ENCODE peak calls at places on chromosomes 3 and 15, in four cellular contexts. M is K562, B is GM12878, I is WTC11. H is an unnamed sample.

GRCh38 chr15:67174864-67175573 is 79.4 kb downstream of the AAGAB start:
- DNase-seq in M (no peak), B (no peak), I (no peak), H (no peak)

GRCh38 chr3:14336414-14337285 is 65.8 kb upstream of the SLC6A6 start:
- DNase-seq in M (no peak), B (no peak), I (no peak), H (peak; percentile 35)

GRCh38 chr3:183287301-183287971 is 34.4 kb downstream of the B3GNT5 start:
- DNase-seq in M (peak; percentile 33), B (no peak), I (no peak), H (no peak)

GRCh38 chr3:123792473-123793201 is 91.5 kb downstream of the MYLK start:
- DNase-seq in M (no peak), B (no peak), I (no peak), H (no peak)

GRCh38 chr3:194328080-194328571 is 23.0 kb downstream of the CPN2 start:
- DNase-seq in M (peak; percentile 47), B (no peak), I (no peak), H (no peak)

GRCh38 chr3:18946524-18946923 is 201.8 kb upstream of the KCNH8 start:
- DNase-seq in M (no peak), B (no peak), I (no peak), H (peak; percentile 1)

GRCh38 chr15:65209701-65210643 is 1.3 kb downstream of the CILP start:
- DNase-seq in M (no peak), B (no peak), I (no peak), H (no peak)

GRCh38 chr15:101808201-101808600 is 3.8 kb upstream of the OR4F15 start:
- DNase-seq in M (no peak), B (no peak), I (no peak), H (no peak)

GRCh38 chr15:85782112-85782511 is 12.6 kb downstream of the KLHL25 start:
- DNase-seq in M (no peak), B (peak; percentile 3), I (no peak), H (no peak)

GRCh38 chr3:120047686-120048085 is 46.6 kb downstream of the GSK3B start:
- DNase-seq in M (no peak), B (no peak), I (no peak), H (no peak)

GRCh38 chr3:131390331-131390730 is 8.8 kb downstream of the NUDT16 start:
- DNase-seq in M (no peak), B (no peak), I (no peak), H (no peak)

GRCh38 chr3:78398401-78398800 is 1358.5 kb downstream of the ROBO2 start:
- DNase-seq in M (no peak), B (no peak), I (no peak), H (no peak)

GRCh38 chr3:126816956-126817777 is 113.1 kb downstream of the CHCHD6 start:
- DNase-seq in M (no peak), B (no peak), I (no peak), H (peak; percentile 35)

GRCh38 chr3:11671648-11672100 is 28.0 kb upstream of the VGLL4 start:
- DNase-seq in M (no peak), B (peak; percentile 11), I (no peak), H (no peak)

GRCh38 chr3:69410301-69410700 is 24.4 kb upstream of the FRMD4B start:
- DNase-seq in M (peak; percentile 33), B (peak; percentile 61), I (peak; percentile 65), H (peak; percentile 48)

GRCh38 chr3:23075478-23075877 is 127.6 kb upstream of the UBE2E2 start:
- DNase-seq in M (no peak), B (no peak), I (no peak), H (no peak)

GRCh38 chr3:58260733-58261132 is 23.1 kb downstream of the ABHD6 start:
- DNase-seq in M (no peak), B (no peak), I (no peak), H (no peak)

GRCh38 chr3:183430325-183430957 is 2.0 kb upstream of the MCF2L2 start:
- DNase-seq in M (no peak), B (no peak), I (no peak), H (no peak)

GRCh38 chr15:36136054-36136453 is 443.4 kb upstream of the CDIN1 start:
- DNase-seq in M (no peak), B (no peak), I (no peak), H (no peak)

GRCh38 chr15:63718590-63719035 is 115.1 kb downstream of the HERC1 start:
- DNase-seq in M (no peak), B (no peak), I (no peak), H (peak; percentile 60)

GRCh38 chr15:69841046-69841828 is 256.5 kb downstream of the TLE3 start:
- DNase-seq in M (no peak), B (no peak), I (no peak), H (no peak)

GRCh38 chr3:163362154-163362553 is 1716.1 kb downstream of the SI start:
- DNase-seq in M (no peak), B (no peak), I (no peak), H (no peak)

GRCh38 chr3:40143283-40144090 is 166.0 kb upstream of the EIF1B start:
- DNase-seq in M (no peak), B (no peak), I (no peak), H (no peak)

GRCh38 chr3:197327701-197328100 is 29.3 kb upstream of the DLG1 start:
- DNase-seq in M (no peak), B (no peak), I (no peak), H (no peak)

GRCh38 chr3:172709776-172710708 is 825 bp downstream of the NCEH1 start:
- DNase-seq in M (no peak), B (no peak), I (peak; percentile 23), H (no peak)

GRCh38 chr3:170002231-170002630 is 35.6 kb upstream of the GPR160 start:
- DNase-seq in M (no peak), B (no peak), I (no peak), H (no peak)

GRCh38 chr3:28916713-28917499 is 364.0 kb upstream of the RBMS3 start:
- DNase-seq in M (no peak), B (peak; percentile 61), I (peak; percentile 19), H (no peak)

GRCh38 chr3:30299674-30300423 is 306.6 kb upstream of the TGFBR2 start:
- DNase-seq in M (no peak), B (no peak), I (no peak), H (peak; percentile 48)

GRCh38 chr3:57755368-57756021 is 614 bp upstream of the SLMAP start:
- DNase-seq in M (peak; percentile 53), B (no peak), I (peak; percentile 20), H (peak; percentile 45)

GRCh38 chr15:85007741-85008140 is 26.1 kb downstream of the PDE8A start:
- DNase-seq in M (no peak), B (no peak), I (no peak), H (no peak)

GRCh38 chr3:52986049-52986448 is 59.8 kb downstream of the SFMBT1 start:
- DNase-seq in M (no peak), B (no peak), I (no peak), H (no peak)
- TF ChIP-seq SP1 in M (no peak), B (no peak), I (no peak), H (no peak)

DNA sequence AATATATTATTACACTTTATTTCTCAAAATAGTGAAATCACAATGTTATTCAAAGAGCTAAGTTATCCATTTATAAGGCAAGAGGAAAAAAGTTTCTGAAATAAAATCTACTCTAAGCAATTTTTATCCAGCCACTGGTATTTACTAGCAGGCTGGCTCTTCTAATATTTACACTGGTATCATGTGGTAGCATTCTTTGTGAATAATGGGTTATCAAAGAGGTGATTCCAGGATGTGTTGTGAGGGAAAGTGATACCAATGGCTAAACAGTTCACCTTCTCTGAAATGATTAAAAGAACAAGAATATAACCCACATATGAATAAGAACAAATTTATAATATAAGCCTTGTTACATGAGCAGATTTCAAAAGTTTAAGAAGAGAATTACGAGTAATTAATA is 44.1 kb downstream of the DHX36 start:
- DNase-seq in M (no peak), B (no peak), I (no peak), H (no peak)
- TF ChIP-seq TCF7 in M (no peak), B (no peak), I (no peak), H (no peak)

GRCh38 chr3:76308541-76308940 is 523.2 kb upstream of the ZNF717 start:
- DNase-seq in M (no peak), B (no peak), I (no peak), H (no peak)

GRCh38 chr3:76307556-76307955 is 522.2 kb upstream of the ZNF717 start:
- DNase-seq in M (no peak), B (no peak), I (no peak), H (no peak)

GRCh38 chr3:76310661-76311060 is 525.3 kb upstream of the ZNF717 start:
- DNase-seq in M (no peak), B (no peak), I (no peak), H (no peak)

GRCh38 chr3:76310059-76310458 is 524.7 kb upstream of the ZNF717 start:
- DNase-seq in M (no peak), B (no peak), I (no peak), H (no peak)
- TF ChIP-seq SP1 in M (no peak), B (no peak), I (no peak), H (no peak)

GRCh38 chr15:100495861-100496260 is 32.9 kb downstream of the CERS3 start:
- DNase-seq in M (no peak), B (no peak), I (no peak), H (no peak)
- TF ChIP-seq TCF7 in M (no peak), B (no peak), I (no peak), H (no peak)

GRCh38 chr15:90174140-90174891 is 26.8 kb upstream of the SEMA4B start:
- DNase-seq in M (no peak), B (no peak), I (no peak), H (no peak)
- TF ChIP-seq SP1 in M (no peak), B (no peak), I (no peak), H (no peak)

GRCh38 chr3:49399467-49399866 is 12.3 kb downstream of the RHOA start:
- DNase-seq in M (no peak), B (no peak), I (no peak), H (no peak)
- TF ChIP-seq TCF7 in M (no peak), B (no peak), I (no peak), H (no peak)

GRCh38 chr3:97942801-97943546 is 29.3 kb downstream of the RIOX2 start:
- DNase-seq in M (no peak), B (no peak), I (no peak), H (no peak)
- TF ChIP-seq SP1 in M (no peak), B (no peak), I (no peak), H (no peak)

H was measured in HepG2.